ENCODE peak calls at places on chromosomes 12 and 14, in eight cellular contexts. G is GM12865; U is gastrocnemius medialis; A is fibroblast of lung; O is CD8-positive, alpha-beta T cell; J is choroid plexus epithelial cell; E is astrocyte; R is astrocyte of the spinal cord. P is an unnamed sample.
A peak's percentile ranks its signal among the peaks of the same experiment; 100 is the strongest.

GRCh38 chr14:25237845-25238244 is 187.9 kb upstream of the STXBP6 start:
- DNase-seq in R (no peak), A (peak; percentile 11), U (no peak), J (peak; percentile 11), G (no peak), E (no peak), O (no peak), P (peak; percentile 24)

GRCh38 chr12:15644700-15645099 is 144.5 kb downstream of the EPS8 start:
- DNase-seq in E (peak; percentile 53), U (no peak), R (no peak), G (no peak), O (no peak), J (peak; percentile 83), A (no peak), P (peak; percentile 64)

GRCh38 chr12:124759841-124760508 is 103.7 kb downstream of the SCARB1 start:
- DNase-seq in O (no peak), U (no peak), G (no peak), A (no peak), R (no peak), J (peak; percentile 58), E (peak; percentile 73), P (no peak)

GRCh38 chr12:118136559-118137003 is 657 bp downstream of the PEBP1 start:
- DNase-seq in J (peak; percentile 34), E (peak; percentile 45), A (peak; percentile 38), U (peak; percentile 11), O (peak; percentile 13), R (peak; percentile 35), G (peak; percentile 77), P (peak; percentile 52)

GRCh38 chr12:34294671-34295365 is 272.5 kb downstream of the ALG10 start:
- DNase-seq in J (no peak), U (no peak), E (no peak), A (no peak), O (no peak), G (no peak), R (no peak), P (no peak)

GRCh38 chr12:62647586-62647985 is 181.0 kb downstream of the MON2 start:
- DNase-seq in J (peak; percentile 59), A (no peak), U (no peak), G (no peak), R (no peak), E (no peak), O (no peak), P (peak; percentile 20)

GRCh38 chr12:107461222-107461980 is 224.2 kb upstream of the PWP1 start:
- DNase-seq in O (no peak), A (peak; percentile 56), U (no peak), E (peak; percentile 89), G (no peak), R (peak; percentile 93), J (peak; percentile 81), P (peak; percentile 17)

GRCh38 chr12:752673-753400 is 458 bp downstream of the WNK1 start:
- DNase-seq in J (peak; percentile 38), R (peak; percentile 48), O (peak; percentile 18), A (peak; percentile 48), U (peak; percentile 42), G (peak; percentile 69), E (no peak), P (peak; percentile 45)

GRCh38 chr14:86708846-86709339 is 1178.9 kb downstream of the FLRT2 start:
- DNase-seq in O (no peak), G (no peak), A (no peak), J (no peak), E (no peak), R (no peak), U (no peak), P (peak; percentile 2)

GRCh38 chr12:49358548-49359141 is 8.6 kb upstream of the SPATS2 start:
- DNase-seq in R (peak; percentile 73), O (no peak), A (peak; percentile 81), U (no peak), G (peak; percentile 89), E (no peak), J (peak; percentile 84), P (peak; percentile 76)

GRCh38 chr12:76266797-76267196 is 81.4 kb downstream of the BBS10 start:
- DNase-seq in G (no peak), J (peak; percentile 87), U (peak; percentile 92), E (peak; percentile 91), R (peak; percentile 83), O (no peak), A (peak; percentile 92), P (peak; percentile 81)

GRCh38 chr14:93115920-93116675 is at the start of gene ITPK1:
- DNase-seq in E (no peak), J (peak; percentile 42), G (peak; percentile 80), R (peak; percentile 46), U (no peak), A (peak; percentile 38), O (peak; percentile 44), P (peak; percentile 48)

GRCh38 chr14:31300296-31300695 is 92.7 kb upstream of the HECTD1 start:
- DNase-seq in G (no peak), R (no peak), J (peak; percentile 32), O (no peak), E (no peak), A (peak; percentile 19), U (no peak), P (no peak)

GRCh38 chr12:48794870-48795269 is 6.0 kb upstream of the ADCY6 start:
- DNase-seq in G (no peak), A (no peak), O (no peak), U (no peak), E (no peak), J (no peak), R (no peak), P (peak; percentile 47)

GRCh38 chr14:90444077-90444696 is 47.4 kb downstream of the CALM1 start:
- DNase-seq in J (peak; percentile 19), G (no peak), R (no peak), A (no peak), U (peak; percentile 26), E (no peak), O (no peak), P (peak; percentile 23)

GRCh38 chr12:109714141-109714912 is 702 bp downstream of the FAM222A start:
- DNase-seq in O (peak; percentile 51), R (peak; percentile 31), U (peak; percentile 31), J (peak; percentile 56), G (peak; percentile 66), E (peak; percentile 12), A (peak; percentile 27), P (peak; percentile 49)

GRCh38 chr12:109714913-109715244 is 1.3 kb downstream of the FAM222A start:
- DNase-seq in U (no peak), J (no peak), E (no peak), G (no peak), R (no peak), O (no peak), A (no peak), P (no peak)

GRCh38 chr12:109715310-109716091 is 1.9 kb downstream of the FAM222A start:
- DNase-seq in E (no peak), G (peak; percentile 22), U (no peak), A (no peak), R (no peak), J (no peak), O (no peak), P (no peak)

GRCh38 chr12:109711596-109712461 is 1.8 kb upstream of the FAM222A start:
- DNase-seq in E (no peak), O (no peak), J (no peak), A (no peak), U (no peak), G (no peak), R (no peak), P (no peak)

DNA sequence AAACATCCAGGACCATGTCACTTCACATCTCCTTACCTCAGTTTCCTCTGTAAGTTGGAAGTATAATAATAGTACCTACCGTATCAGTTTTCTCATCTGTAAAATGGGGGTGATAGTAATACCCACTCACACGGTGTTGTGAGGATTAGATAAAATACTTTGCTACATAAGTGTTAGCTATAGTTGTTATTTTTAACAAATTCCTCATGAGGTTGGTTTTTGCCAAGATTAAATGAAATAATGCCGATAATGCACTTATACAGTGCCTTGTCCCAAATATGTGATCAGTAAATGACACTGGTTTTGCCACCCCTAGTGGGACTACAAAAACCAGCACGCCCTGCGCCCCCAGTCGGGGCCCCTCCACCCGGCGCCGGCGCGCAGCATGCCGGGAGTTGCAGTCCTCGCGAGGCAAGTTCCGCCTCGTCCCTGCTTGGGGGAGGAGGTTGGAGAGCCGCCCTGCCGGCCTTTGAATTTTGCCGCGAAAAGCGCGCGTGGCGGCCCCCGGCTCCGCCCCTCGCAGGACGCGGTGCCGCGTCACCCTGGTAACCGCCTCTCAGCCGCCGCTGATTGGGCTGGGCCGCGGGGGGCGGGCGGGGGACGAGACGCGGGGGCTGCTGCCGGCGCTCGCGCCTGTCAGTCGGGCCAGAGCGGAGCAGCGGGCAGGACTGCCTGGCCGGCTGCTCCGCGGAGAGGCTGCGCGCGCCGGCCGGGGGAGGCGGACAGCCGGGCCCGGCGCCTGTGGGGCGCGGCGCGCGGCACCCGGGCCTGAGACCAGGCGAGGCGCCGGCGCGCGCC is at the start of gene FAM222A:
- DNase-seq in G (peak; percentile 96), J (peak; percentile 98), R (peak; percentile 98), U (peak; percentile 93), O (peak; percentile 97), E (peak; percentile 82), A (peak; percentile 95), P (peak; percentile 96)
- TF ChIP-seq CTCF in G (no peak), J (peak; percentile 10), R (no peak), U (no peak), O (no peak), E (no peak), A (no peak), P (peak; percentile 14)

DNA sequence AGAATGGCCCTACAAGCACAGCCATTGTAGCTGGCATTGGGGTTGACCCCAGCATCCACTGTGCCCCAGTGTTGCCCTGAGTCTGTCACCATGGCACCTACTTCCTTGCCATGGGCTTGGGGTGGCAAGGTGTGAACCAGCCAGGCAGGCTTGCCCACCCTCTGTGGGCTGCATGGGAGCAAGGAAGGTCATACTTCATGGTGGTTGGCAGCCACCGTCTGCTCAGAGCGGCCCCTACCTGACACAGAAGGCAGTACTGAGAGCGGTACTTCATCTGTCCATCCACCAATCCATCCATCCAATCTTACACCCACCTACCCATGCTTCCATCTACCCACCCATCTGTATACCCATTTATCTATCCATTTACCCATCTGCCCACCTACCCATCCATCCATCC is 160.1 kb downstream of the KIF26A start:
- DNase-seq in R (no peak), A (no peak), E (no peak), J (no peak), G (no peak), O (no peak), U (no peak), P (no peak)
- H3K4me3 ChIP-seq in R (no peak overlapping the region), A (no peak overlapping the region), E (no peak overlapping the region), J (no peak overlapping the region), G (no peak overlapping the region), O (no peak overlapping the region), U (no peak overlapping the region), P (no peak overlapping the region)

GRCh38 chr12:102484732-102485069 is 4.3 kb upstream of the IGF1 start:
- DNase-seq in R (no peak), J (no peak), O (no peak), U (no peak), A (no peak), G (no peak), E (no peak), P (no peak)
- TF ChIP-seq CTCF in R (no peak), J (no peak), O (peak; percentile 34), U (no peak), A (no peak), G (no peak), E (no peak), P (no peak)

DNA sequence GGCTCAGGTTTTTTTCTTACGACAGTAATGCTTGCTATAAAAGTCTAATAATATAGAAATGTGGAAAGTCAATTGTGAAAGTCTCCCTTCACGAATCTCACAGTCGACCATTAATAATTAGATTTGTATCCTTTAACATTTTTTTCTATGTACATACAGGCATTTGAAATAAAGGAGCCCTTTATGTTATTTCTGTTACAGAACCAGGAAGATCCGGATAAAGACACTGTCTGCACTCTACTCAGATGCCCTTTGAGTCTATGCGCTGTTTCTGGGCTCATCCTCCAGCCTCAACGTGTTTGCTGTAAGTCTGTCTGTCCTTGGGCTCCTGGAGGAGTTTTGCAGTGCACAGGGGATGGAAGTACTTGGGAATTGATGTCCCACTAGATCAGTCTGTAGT is 212.2 kb upstream of the ATP2B1 start:
- DNase-seq in U (no peak), E (no peak), O (no peak), R (no peak), A (no peak), G (no peak), J (no peak), P (no peak)
- H3K4me3 ChIP-seq in U (no peak overlapping the region), E (no peak overlapping the region), O (no peak overlapping the region), R (no peak overlapping the region), A (no peak overlapping the region), G (no peak overlapping the region), J (no peak overlapping the region), P (no peak overlapping the region)

P was measured in fibroblast of villous mesenchyme.